ENCODE peak calls at places on chromosome 1, in six cellular contexts. Q is bronchial epithelial cell, Y is WTC11, H is hepatocyte, Z is RWPE1, G is mesothelial cell of epicardium. K is an unnamed sample.

GRCh38 chr1:144101397-144102050 is 129.7 kb upstream of the FAM72C start:
- DNase-seq in Q (no peak), Y (peak; percentile 10), H (peak; percentile 16), Z (peak; percentile 8), G (peak; percentile 30), K (peak; percentile 4)

GRCh38 chr1:40898434-40898900 is 36.3 kb upstream of the CITED4 start:
- DNase-seq in Q (peak; percentile 70), Y (no peak), H (no peak), Z (peak; percentile 54), G (no peak), K (no peak)

GRCh38 chr1:183303325-183303645 is 114.9 kb downstream of the NMNAT2 start:
- DNase-seq in Q (no peak), Y (no peak), H (no peak), Z (no peak), G (no peak), K (no peak)

GRCh38 chr1:180198186-180198585 is 31.9 kb upstream of the LHX4 start:
- DNase-seq in Q (peak; percentile 56), Y (no peak), H (no peak), Z (peak; percentile 34), G (no peak), K (no peak)

GRCh38 chr1:44294588-44295007 is 60.5 kb downstream of the ERI3 start:
- DNase-seq in Q (no peak), Y (peak; percentile 73), H (peak; percentile 36), Z (no peak), G (no peak), K (peak; percentile 56)

GRCh38 chr1:184635347-184636155 is 119.1 kb downstream of the EDEM3 start:
- DNase-seq in Q (peak; percentile 57), Y (no peak), H (no peak), Z (no peak), G (no peak), K (no peak)

GRCh38 chr1:246576709-246577032 is 10.4 kb downstream of the CNST start:
- DNase-seq in Q (no peak), Y (no peak), H (no peak), Z (no peak), G (no peak), K (no peak)

GRCh38 chr1:119367332-119368124 is 1.1 kb upstream of the HAO2 start:
- DNase-seq in Q (peak; percentile 60), Y (no peak), H (peak; percentile 53), Z (peak; percentile 72), G (no peak), K (no peak)

GRCh38 chr1:33349081-33349759 is 28.3 kb upstream of the A3GALT2 start:
- DNase-seq in Q (no peak), Y (peak; percentile 40), H (peak; percentile 75), Z (no peak), G (no peak), K (no peak)

DNA sequence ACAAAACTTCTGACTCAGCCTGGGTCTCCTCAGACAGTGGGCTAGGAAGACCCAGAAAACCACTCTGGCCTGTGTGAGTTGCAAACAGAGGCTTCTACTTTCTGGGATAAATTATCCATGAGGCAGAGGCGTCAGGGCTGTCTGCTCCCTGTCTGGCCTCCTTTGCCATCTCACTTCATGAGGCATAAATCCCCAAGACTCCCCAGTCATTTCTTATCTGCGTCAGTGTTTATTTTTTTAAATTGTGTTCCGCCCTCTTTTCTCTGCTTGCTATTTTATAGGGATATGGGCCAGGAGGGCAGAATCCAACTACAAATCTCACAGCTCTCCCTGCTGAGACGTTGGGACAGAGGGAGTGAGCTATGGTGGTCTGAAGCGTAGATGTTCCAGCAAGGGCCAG is 80.7 kb upstream of the TRABD2B start:
- DNase-seq in Q (no peak), Y (no peak), H (peak; percentile 49), Z (no peak), G (no peak), K (no peak)
- TF ChIP-seq CTCF in Q (no peak), Y (no peak), H (no peak), Z (no peak), G (no peak), K (no peak)

DNA sequence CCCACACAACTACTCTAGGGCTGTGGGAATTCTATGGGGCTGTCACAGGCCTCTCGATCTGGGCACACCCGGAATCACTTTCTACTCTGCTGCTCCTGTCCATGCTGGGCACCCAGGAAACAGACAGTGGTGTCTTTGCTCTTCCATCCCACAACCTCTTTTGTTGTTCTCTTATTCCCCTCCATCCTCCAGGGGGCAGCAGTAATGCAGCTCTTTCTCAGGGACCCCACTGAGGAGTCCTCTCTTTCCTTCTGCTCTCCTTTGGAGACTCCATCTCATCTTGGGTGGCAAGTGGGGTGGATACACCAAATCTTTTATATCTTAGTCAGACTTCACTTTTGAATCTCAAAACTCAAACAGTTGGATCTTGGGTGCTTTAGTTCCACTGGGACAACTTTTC is 206.3 kb downstream of the HS2ST1 start:
- DNase-seq in Q (no peak), Y (peak; percentile 28), H (no peak), Z (no peak), G (no peak), K (no peak)
- TF ChIP-seq CTCF in Q (peak; percentile 23), Y (peak; percentile 24), H (peak; percentile 23), Z (no peak), G (no peak), K (no peak)

DNA sequence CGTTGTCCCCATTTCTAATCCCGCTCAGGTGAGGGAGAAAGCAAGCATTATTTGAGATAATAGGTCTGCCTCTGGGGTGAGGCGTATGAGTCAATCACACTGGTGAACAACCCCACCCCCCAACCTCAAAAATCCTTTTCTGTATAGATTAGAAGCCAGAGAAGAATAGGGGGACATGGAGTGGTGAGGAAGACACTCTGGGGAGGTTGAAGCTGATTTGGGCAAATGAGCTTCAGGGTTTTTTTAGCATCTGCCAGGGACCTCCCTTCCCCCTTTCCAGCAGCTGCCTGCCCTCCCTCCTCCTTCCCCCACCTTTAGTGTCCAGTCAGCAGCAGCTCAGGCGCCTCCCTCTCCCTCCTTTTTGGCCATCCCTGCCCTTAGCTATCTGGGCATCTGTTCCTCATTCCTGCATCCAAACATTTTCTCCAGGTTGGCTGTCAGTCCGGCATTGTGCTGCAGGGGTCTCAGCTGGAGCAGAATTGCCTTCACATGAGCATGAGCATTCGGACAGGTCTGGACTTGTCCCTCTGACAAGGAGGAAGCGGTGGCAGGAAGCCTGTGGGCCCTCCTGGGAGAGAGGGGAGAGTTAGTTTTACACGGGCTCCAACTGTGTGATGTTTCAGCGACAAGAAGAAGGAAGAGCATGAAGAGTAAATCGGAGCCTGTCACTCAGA is 30.8 kb upstream of the PTGFRN start:
- DNase-seq in Q (peak; percentile 97), Y (peak; percentile 32), H (peak; percentile 42), Z (peak; percentile 78), G (peak; percentile 32), K (peak; percentile 53)
- TF ChIP-seq CTCF in Q (peak; percentile 26), Y (no peak), H (peak; percentile 12), Z (no peak), G (no peak), K (no peak)

GRCh38 chr1:156463874-156464273 is 36.7 kb downstream of the MEF2D start:
- DNase-seq in Q (no peak), Y (no peak), H (no peak), Z (peak; percentile 45), G (no peak), K (no peak)

GRCh38 chr1:156467385-156467784 is 33.2 kb downstream of the MEF2D start:
- DNase-seq in Q (no peak), Y (no peak), H (no peak), Z (no peak), G (no peak), K (no peak)

GRCh38 chr1:156464825-156465452 is 35.6 kb downstream of the MEF2D start:
- DNase-seq in Q (no peak), Y (no peak), H (no peak), Z (no peak), G (no peak), K (no peak)

GRCh38 chr1:156464335-156464734 is 36.2 kb downstream of the MEF2D start:
- DNase-seq in Q (no peak), Y (no peak), H (no peak), Z (peak; percentile 32), G (no peak), K (no peak)

GRCh38 chr1:156465747-156466365 is 34.7 kb downstream of the MEF2D start:
- DNase-seq in Q (no peak), Y (peak; percentile 66), H (no peak), Z (no peak), G (no peak), K (peak; percentile 26)
- TF ChIP-seq CTCF in Q (peak; percentile 13), Y (no peak), H (no peak), Z (no peak), G (no peak), K (no peak)

DNA sequence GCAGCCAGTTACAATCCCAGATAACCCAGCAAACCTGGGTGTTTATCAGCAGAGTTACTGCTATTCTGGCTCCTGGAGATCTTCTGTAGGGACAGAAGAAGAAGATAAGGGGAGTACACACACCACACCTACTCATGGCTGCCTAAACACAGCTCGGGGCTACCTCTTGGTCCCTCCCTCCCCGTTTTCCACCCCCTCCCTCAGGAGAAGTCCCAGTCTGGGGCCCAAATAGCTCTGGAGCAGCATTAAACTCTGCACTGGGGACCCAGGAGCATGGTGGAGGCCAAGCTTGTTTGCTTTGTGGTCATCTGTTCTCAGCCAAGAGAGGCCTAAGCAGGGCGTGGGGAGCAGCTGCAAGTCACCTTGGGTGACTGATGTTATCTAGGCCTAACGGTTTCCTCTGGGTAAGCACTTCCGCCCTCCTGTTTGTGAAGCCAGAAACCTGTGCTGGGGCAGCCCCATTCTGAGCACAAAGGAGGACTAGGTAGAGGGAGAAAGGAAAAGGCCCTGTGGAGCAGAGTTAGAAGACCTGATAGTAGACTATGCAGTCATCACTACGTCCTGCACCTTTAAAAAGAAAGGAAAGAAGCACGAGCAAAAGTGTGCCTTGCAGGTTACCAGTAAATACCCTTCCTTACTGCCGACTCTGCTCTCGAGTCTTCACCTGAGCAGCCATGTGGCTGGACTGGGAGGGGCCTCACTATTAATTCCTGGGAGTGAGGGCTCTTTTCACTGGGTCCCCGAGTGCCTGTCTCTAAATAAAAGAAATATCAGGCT is 2.0 kb upstream of the RCSD1 start:
- DNase-seq in Q (no peak), Y (no peak), H (no peak), Z (no peak), G (no peak), K (no peak)
- TF ChIP-seq CTCF in Q (no peak), Y (no peak), H (no peak), Z (no peak), G (no peak), K (no peak)

DNA sequence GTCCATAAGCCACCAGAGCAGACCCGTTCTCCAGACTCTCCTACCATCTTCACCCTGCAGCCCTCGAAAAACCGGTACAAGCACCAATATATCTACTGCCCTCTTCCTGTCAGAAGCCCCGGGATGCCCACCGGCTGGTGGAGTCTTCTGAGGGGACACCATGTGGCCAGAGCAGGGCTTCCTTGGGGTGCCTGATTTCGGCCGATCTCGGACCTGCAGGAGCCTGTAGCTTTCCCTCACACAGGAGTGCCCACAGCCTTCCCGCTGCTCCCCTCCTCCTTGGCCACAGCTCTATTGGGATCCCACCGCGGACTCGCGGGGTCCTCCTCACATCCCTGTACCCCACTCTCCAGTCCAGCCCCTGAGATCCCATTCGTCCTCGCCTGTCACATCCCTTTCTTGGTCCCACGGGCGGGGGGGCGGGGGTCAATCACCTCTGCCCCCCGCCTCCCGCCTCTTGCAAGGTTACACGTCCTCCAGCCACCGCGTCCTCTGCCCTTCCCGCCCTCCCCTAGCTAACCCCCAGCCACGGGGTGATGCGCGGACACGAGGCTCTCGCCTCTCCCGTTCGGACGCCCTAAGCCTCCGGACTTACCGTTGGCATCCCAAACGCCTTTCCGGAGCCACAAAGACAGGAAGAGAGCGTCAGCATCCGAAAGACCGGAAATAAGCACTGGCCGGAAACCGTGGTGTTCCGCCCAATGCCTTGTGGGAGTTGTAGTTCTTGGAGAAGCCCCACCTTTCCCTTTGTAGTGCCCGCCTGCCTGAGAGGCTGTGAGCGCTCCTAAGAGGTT is at the start of gene SSR2:
- DNase-seq in Q (peak; percentile 93), Y (peak; percentile 91), H (peak; percentile 93), Z (peak; percentile 96), G (peak; percentile 68), K (peak; percentile 86)
- TF ChIP-seq CTCF in Q (no peak), Y (no peak), H (no peak), Z (no peak), G (no peak), K (no peak)

K was measured in endothelial cell.